ENCODE peak calls at places on chromosomes 6 and 20, in seven cellular contexts. One of them, this sample, is unnamed.

GRCh38 chr20:59948828-59949720 is 8.9 kb downstream of the FAM217B start:
- DNase-seq in fibroblast of lung: peak; percentile 74
- DNase-seq in cardiac muscle cell: peak; percentile 73
- DNase-seq in right lobe of liver: no peak
- DNase-seq in hepatocyte: peak; percentile 69
- DNase-seq in transverse colon: no peak
- DNase-seq in spleen: no peak
- DNase-seq in this sample: no peak

GRCh38 chr6:27121640-27122039 is 125.9 kb upstream of the PRSS16 start:
- DNase-seq in fibroblast of lung: no peak
- DNase-seq in right lobe of liver: no peak
- DNase-seq in transverse colon: no peak
- DNase-seq in cardiac muscle cell: no peak
- DNase-seq in hepatocyte: no peak
- DNase-seq in spleen: no peak
- DNase-seq in this sample: no peak

GRCh38 chr20:32870985-32871384 is 12.3 kb downstream of the EFCAB8 start:
- DNase-seq in hepatocyte: no peak
- DNase-seq in transverse colon: no peak
- DNase-seq in right lobe of liver: no peak
- DNase-seq in spleen: no peak
- DNase-seq in fibroblast of lung: no peak
- DNase-seq in cardiac muscle cell: no peak
- DNase-seq in this sample: no peak

GRCh38 chr6:16481680-16482079 is 243.3 kb downstream of the GMPR start:
- DNase-seq in hepatocyte: no peak
- DNase-seq in right lobe of liver: no peak
- DNase-seq in fibroblast of lung: no peak
- DNase-seq in cardiac muscle cell: peak; percentile 17
- DNase-seq in transverse colon: no peak
- DNase-seq in spleen: no peak
- DNase-seq in this sample: no peak

GRCh38 chr6:13367396-13367795 is 39.1 kb upstream of the TBC1D7 start:
- DNase-seq in fibroblast of lung: no peak
- DNase-seq in transverse colon: no peak
- DNase-seq in right lobe of liver: no peak
- DNase-seq in hepatocyte: no peak
- DNase-seq in spleen: no peak
- DNase-seq in cardiac muscle cell: no peak
- DNase-seq in this sample: no peak

GRCh38 chr20:63525968-63526367 is 5.4 kb downstream of the PPDPF start:
- DNase-seq in transverse colon: peak; percentile 44
- DNase-seq in right lobe of liver: no peak
- DNase-seq in fibroblast of lung: no peak
- DNase-seq in cardiac muscle cell: no peak
- DNase-seq in hepatocyte: no peak
- DNase-seq in spleen: peak; percentile 67
- DNase-seq in this sample: no peak

GRCh38 chr6:46655803-46656202 is 3.0 kb downstream of the SLC25A27 start:
- DNase-seq in transverse colon: no peak
- DNase-seq in cardiac muscle cell: peak; percentile 8
- DNase-seq in fibroblast of lung: no peak
- DNase-seq in right lobe of liver: no peak
- DNase-seq in hepatocyte: peak; percentile 12
- DNase-seq in spleen: no peak
- DNase-seq in this sample: no peak

GRCh38 chr6:11810039-11810541 is 31.5 kb upstream of the ADTRP start:
- DNase-seq in hepatocyte: peak; percentile 76
- DNase-seq in spleen: no peak
- DNase-seq in cardiac muscle cell: peak; percentile 96
- DNase-seq in right lobe of liver: peak; percentile 56
- DNase-seq in transverse colon: peak; percentile 91
- DNase-seq in fibroblast of lung: peak; percentile 90
- DNase-seq in this sample: peak; percentile 48

GRCh38 chr20:32070282-32070681 is 18.2 kb downstream of the HCK start:
- DNase-seq in fibroblast of lung: no peak
- DNase-seq in hepatocyte: no peak
- DNase-seq in transverse colon: no peak
- DNase-seq in cardiac muscle cell: no peak
- DNase-seq in right lobe of liver: no peak
- DNase-seq in spleen: no peak
- DNase-seq in this sample: no peak

GRCh38 chr6:112149236-112149635 is 61.8 kb downstream of the FAM229B start:
- DNase-seq in spleen: no peak
- DNase-seq in right lobe of liver: no peak
- DNase-seq in fibroblast of lung: no peak
- DNase-seq in hepatocyte: no peak
- DNase-seq in cardiac muscle cell: no peak
- DNase-seq in transverse colon: no peak
- DNase-seq in this sample: no peak

GRCh38 chr6:112149719-112150263 is 62.4 kb downstream of the FAM229B start:
- DNase-seq in transverse colon: no peak
- DNase-seq in hepatocyte: peak; percentile 28
- DNase-seq in cardiac muscle cell: peak; percentile 59
- DNase-seq in right lobe of liver: no peak
- DNase-seq in spleen: no peak
- DNase-seq in fibroblast of lung: peak; percentile 91
- DNase-seq in this sample: no peak

GRCh38 chr6:112148103-112148502 is 60.7 kb downstream of the FAM229B start:
- DNase-seq in right lobe of liver: no peak
- DNase-seq in hepatocyte: no peak
- DNase-seq in fibroblast of lung: no peak
- DNase-seq in transverse colon: no peak
- DNase-seq in spleen: no peak
- DNase-seq in cardiac muscle cell: no peak
- DNase-seq in this sample: no peak

GRCh38 chr6:112153926-112154621 is 66.7 kb downstream of the FAM229B start:
- DNase-seq in spleen: no peak
- DNase-seq in transverse colon: no peak
- DNase-seq in right lobe of liver: no peak
- DNase-seq in fibroblast of lung: peak; percentile 62
- DNase-seq in hepatocyte: no peak
- DNase-seq in cardiac muscle cell: peak; percentile 78
- DNase-seq in this sample: no peak

DNA sequence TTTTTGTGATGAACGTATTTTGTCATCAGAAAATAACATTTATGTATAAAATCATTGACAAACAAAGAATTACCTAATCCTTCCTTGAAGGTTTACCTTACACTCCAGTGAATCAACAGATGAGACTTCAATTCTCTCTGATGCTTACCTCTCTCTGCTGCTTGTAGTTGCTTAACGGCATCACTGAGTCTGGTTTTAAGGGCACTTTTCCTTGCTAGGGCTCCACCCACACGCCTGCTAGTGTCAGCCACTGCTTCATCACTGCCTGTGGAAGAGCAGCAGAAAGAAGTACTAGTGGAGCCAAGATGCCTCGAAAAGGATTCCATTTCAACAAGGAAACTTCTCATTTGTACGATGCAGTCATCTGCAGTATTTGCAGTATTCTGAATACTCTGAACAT is 63.0 kb downstream of the FAM229B start:
- DNase-seq in spleen: no peak
- DNase-seq in cardiac muscle cell: no peak
- DNase-seq in right lobe of liver: no peak
- DNase-seq in transverse colon: no peak
- DNase-seq in fibroblast of lung: peak; percentile 42
- DNase-seq in hepatocyte: peak; percentile 15
- DNase-seq in this sample: peak; percentile 16
- TF ChIP-seq CTCF in spleen: no peak
- TF ChIP-seq CTCF in cardiac muscle cell: no peak
- TF ChIP-seq CTCF in right lobe of liver: no peak
- TF ChIP-seq CTCF in transverse colon: no peak
- TF ChIP-seq CTCF in fibroblast of lung: peak; percentile 30
- TF ChIP-seq CTCF in hepatocyte: no peak
- TF ChIP-seq CTCF in this sample: no peak

DNA sequence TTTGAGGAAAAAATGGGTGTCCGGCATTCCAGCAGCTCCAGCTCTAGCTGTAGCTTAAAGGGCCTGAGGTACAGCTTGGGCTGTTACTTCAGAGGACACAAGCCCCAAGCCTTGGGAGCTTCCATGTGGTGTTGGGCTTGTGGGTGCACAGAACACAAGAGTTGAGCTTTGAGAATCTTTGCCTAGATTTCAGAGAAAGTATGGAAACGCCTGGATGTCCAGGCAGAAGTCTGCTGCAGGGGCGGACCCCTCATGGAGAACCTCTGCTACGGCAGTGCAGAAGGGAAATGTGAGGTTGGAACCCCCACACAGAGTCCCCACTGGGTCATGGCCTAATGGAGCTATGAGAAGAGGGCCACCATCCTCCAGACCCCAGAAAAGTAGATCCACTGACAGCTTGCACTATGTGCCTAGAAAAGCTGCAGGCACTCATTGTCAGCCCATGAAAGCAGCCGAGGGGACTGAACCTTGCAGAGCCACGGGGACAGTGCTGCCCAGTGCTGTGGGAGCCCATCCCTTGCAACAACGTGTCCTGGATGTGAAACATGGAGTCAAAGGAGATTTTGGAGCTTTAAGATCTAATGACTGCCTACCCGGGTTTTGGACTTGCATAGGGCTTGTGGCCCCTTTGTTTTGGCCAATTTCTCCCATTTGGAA is 90.6 kb downstream of the QKI start:
- DNase-seq in transverse colon: no peak
- DNase-seq in cardiac muscle cell: no peak
- DNase-seq in right lobe of liver: no peak
- DNase-seq in hepatocyte: no peak
- DNase-seq in spleen: peak; percentile 59
- DNase-seq in fibroblast of lung: no peak
- DNase-seq in this sample: no peak
- H3K4me1 ChIP-seq in transverse colon: no peaks in the 10 kb centered on the region
- H3K4me1 ChIP-seq in cardiac muscle cell: peaks cover 5% of the 10 kb centered on the region
- H3K4me1 ChIP-seq in right lobe of liver: no peaks in the 10 kb centered on the region
- H3K4me1 ChIP-seq in hepatocyte: no peaks in the 10 kb centered on the region
- H3K4me1 ChIP-seq in spleen: peaks cover 28% of the 10 kb centered on the region
- H3K4me1 ChIP-seq in fibroblast of lung: no peaks in the 10 kb centered on the region
- H3K4me1 ChIP-seq in this sample: peaks cover 51% of the 10 kb centered on the region

DNA sequence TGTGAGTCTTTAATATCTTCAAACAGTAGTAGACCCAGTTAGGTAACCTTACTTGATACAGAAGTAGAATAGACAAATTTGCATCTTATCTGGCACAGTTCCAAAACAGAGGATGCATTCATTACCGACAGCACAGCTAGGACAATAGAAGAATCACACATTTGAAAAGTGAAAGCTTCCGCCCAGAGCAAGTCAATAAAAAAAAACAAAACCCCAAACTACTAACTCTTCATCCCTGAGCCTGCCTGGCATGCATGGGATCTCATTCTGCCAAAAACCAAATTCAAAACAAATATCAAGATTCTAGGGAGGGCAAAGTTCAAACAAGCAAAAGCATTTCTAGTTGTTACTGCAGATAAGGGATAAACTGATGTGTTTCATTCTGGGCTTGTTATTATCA is 235.4 kb downstream of the BTBD9 start:
- DNase-seq in fibroblast of lung: peak; percentile 6
- DNase-seq in cardiac muscle cell: peak; percentile 17
- DNase-seq in right lobe of liver: peak; percentile 26
- DNase-seq in spleen: no peak
- DNase-seq in hepatocyte: no peak
- DNase-seq in transverse colon: no peak
- DNase-seq in this sample: no peak
- H3K27ac ChIP-seq in fibroblast of lung: no peak overlapping the region
- H3K27ac ChIP-seq in cardiac muscle cell: no peak overlapping the region
- H3K27ac ChIP-seq in right lobe of liver: peak overlapping the region; percentile 65
- H3K27ac ChIP-seq in spleen: no peak overlapping the region
- H3K27ac ChIP-seq in hepatocyte: peak overlapping the region; percentile 7
- H3K27ac ChIP-seq in transverse colon: no peak overlapping the region
- H3K27ac ChIP-seq in this sample: no peak overlapping the region

DNA sequence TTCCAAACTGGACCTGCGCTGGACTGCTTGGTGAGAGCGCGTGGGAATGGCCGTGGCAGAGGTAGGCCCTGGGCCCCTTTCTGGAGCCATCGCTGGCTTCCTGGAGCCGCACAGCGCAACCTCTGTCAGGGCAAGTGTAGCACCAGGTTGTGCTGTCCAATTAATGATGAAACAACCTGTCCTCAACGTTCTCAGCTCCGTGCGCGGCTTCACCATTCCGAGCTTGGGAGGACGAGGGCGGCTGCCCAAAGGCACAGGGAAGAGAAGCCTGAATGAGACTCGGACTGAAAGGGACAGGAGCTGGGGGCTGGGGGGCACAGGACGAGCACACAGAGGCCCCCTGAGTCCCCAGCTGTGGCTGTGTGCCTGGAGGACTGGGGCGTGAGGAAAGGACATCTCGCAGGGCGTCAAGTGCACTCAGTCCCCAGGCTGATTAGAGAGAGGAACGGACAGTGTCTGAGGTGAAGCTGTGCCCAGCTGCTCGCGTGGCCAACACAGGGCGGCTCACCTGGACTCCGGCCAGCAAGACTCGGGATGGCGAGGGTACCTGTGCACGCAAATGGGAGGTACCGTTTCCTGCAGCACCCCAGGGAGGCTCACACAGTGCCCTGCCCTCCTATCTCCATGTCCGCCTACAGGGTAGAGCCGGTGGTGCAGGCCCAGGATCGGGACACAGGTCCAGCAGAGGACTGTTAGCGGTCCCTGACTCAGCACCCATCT is 403.3 kb downstream of the TAF4 start:
- DNase-seq in spleen: peak; percentile 41
- DNase-seq in fibroblast of lung: no peak
- DNase-seq in cardiac muscle cell: no peak
- DNase-seq in transverse colon: no peak
- DNase-seq in right lobe of liver: no peak
- DNase-seq in hepatocyte: no peak
- DNase-seq in this sample: no peak
- TF ChIP-seq CTCF in spleen: no peak
- TF ChIP-seq CTCF in fibroblast of lung: no peak
- TF ChIP-seq CTCF in cardiac muscle cell: no peak
- TF ChIP-seq CTCF in transverse colon: no peak
- TF ChIP-seq CTCF in right lobe of liver: no peak
- TF ChIP-seq CTCF in hepatocyte: no peak
- TF ChIP-seq CTCF in this sample: no peak

GRCh38 chr20:36856196-36856595 is 19.7 kb upstream of the TLDC2 start:
- DNase-seq in right lobe of liver: no peak
- DNase-seq in cardiac muscle cell: peak; percentile 62
- DNase-seq in fibroblast of lung: peak; percentile 33
- DNase-seq in hepatocyte: no peak
- DNase-seq in spleen: no peak
- DNase-seq in transverse colon: no peak
- DNase-seq in this sample: no peak
- H3K4me1 ChIP-seq in right lobe of liver: no peaks in the 10 kb centered on the region
- H3K4me1 ChIP-seq in cardiac muscle cell: peaks cover 19% of the 10 kb centered on the region
- H3K4me1 ChIP-seq in fibroblast of lung: peaks cover 77% of the 10 kb centered on the region
- H3K4me1 ChIP-seq in hepatocyte: peaks cover 24% of the 10 kb centered on the region
- H3K4me1 ChIP-seq in spleen: peaks cover 95% of the 10 kb centered on the region
- H3K4me1 ChIP-seq in transverse colon: peaks cover 45% of the 10 kb centered on the region
- H3K4me1 ChIP-seq in this sample: peaks cover 40% of the 10 kb centered on the region

GRCh38 chr20:53578492-53579222 is 15.0 kb downstream of the ZNF217 start:
- DNase-seq in hepatocyte: peak; percentile 92
- DNase-seq in transverse colon: peak; percentile 51
- DNase-seq in fibroblast of lung: peak; percentile 95
- DNase-seq in right lobe of liver: no peak
- DNase-seq in spleen: no peak
- DNase-seq in cardiac muscle cell: peak; percentile 95
- DNase-seq in this sample: peak; percentile 30
- H3K27ac ChIP-seq in hepatocyte: peak overlapping the region; percentile 64
- H3K27ac ChIP-seq in transverse colon: peak overlapping the region; percentile 81
- H3K27ac ChIP-seq in fibroblast of lung: peak overlapping the region; percentile 45
- H3K27ac ChIP-seq in right lobe of liver: peak overlapping the region; percentile 67
- H3K27ac ChIP-seq in spleen: peak overlapping the region; percentile 81
- H3K27ac ChIP-seq in cardiac muscle cell: no peak overlapping the region
- H3K27ac ChIP-seq in this sample: peak overlapping the region; percentile 55

This sample was measured in gastrocnemius medialis.